ENCODE peak calls at places on chromosomes 16 and 17, in seven cellular contexts. R is A549, V is transverse colon, P is stomach, C is tibial nerve, F is ovary, N is K562. H is an unnamed sample. For H3K4me1, the result is how much of the 10 kb centered on the place peaks cover.

GRCh38 chr16:2042171-2042570 is 5.5 kb downstream of the NTHL1 start:
- DNase-seq in R (no peak), P (peak), V (no peak), F (no peak), C (no peak), N (no peak), H (no peak)

GRCh38 chr17:81512984-81513668 is 527 bp upstream of the ACTG1 start:
- DNase-seq in N (peak), F (peak), C (peak), V (peak), R (peak), P (peak), H (peak)

GRCh38 chr17:43418441-43419374 is 19.9 kb downstream of the ARL4D start:
- DNase-seq in C (no peak), P (no peak), R (peak), F (no peak), V (peak), N (peak), H (peak)

GRCh38 chr17:49969134-49969759 is at the start of gene DLX4:
- DNase-seq in C (no peak), R (no peak), F (no peak), N (peak), V (no peak), P (no peak), H (no peak)

GRCh38 chr17:794876-795275 is 12.7 kb downstream of the MRM3 start:
- DNase-seq in P (peak), F (peak), R (peak), N (peak), V (peak), C (peak), H (peak)

GRCh38 chr16:10385725-10386516 is at the start of gene ATF7IP2:
- DNase-seq in C (peak), P (peak), N (peak), R (peak), F (peak), V (peak), H (peak)

GRCh38 chr17:50549256-50549941 is 2.4 kb downstream of the SPATA20 start:
- DNase-seq in F (no peak), R (no peak), P (no peak), N (no peak), V (no peak), C (no peak), H (no peak)

GRCh38 chr16:19137201-19137601 is 23.4 kb downstream of the ITPRIPL2 start:
- DNase-seq in V (no peak), F (no peak), N (no peak), C (no peak), R (no peak), P (no peak), H (no peak)

GRCh38 chr16:9068886-9069285 is 22.6 kb upstream of the HAPSTR1 start:
- DNase-seq in F (no peak), V (no peak), N (no peak), P (no peak), C (no peak), R (no peak), H (no peak)

GRCh38 chr16:85178006-85178591 is 65.8 kb upstream of the CIBAR2 start:
- DNase-seq in N (no peak), F (no peak), P (no peak), R (no peak), V (no peak), C (no peak), H (no peak)

GRCh38 chr17:14337596-14338079 is 36.8 kb downstream of the HS3ST3B1 start:
- DNase-seq in V (no peak), C (no peak), P (no peak), R (no peak), N (no peak), F (no peak), H (no peak)

GRCh38 chr16:2386990-2387389 is 42.3 kb upstream of the CCNF start:
- DNase-seq in C (no peak), N (no peak), V (no peak), R (peak), P (no peak), F (no peak), H (no peak)

GRCh38 chr16:5005916-5006315 is 27.8 kb downstream of the NAGPA start:
- DNase-seq in P (no peak), N (no peak), C (no peak), R (no peak), F (no peak), V (no peak), H (no peak)

GRCh38 chr17:5912927-5913565 is 157.1 kb upstream of the WSCD1 start:
- DNase-seq in R (no peak), N (no peak), C (no peak), F (no peak), P (no peak), V (no peak), H (no peak)

GRCh38 chr17:73589096-73589980 is 54.9 kb downstream of the SDK2 start:
- DNase-seq in R (no peak), C (no peak), F (no peak), N (no peak), P (no peak), V (no peak), H (no peak)

GRCh38 chr17:2050871-2051387 is 4.0 kb upstream of the HIC1 start:
- DNase-seq in F (peak), V (peak), P (peak), R (peak), N (no peak), C (no peak), H (peak)

GRCh38 chr17:58755577-58756245 is at the start of gene PPM1E:
- DNase-seq in N (peak), V (peak), C (no peak), P (peak), F (peak), R (peak), H (no peak)

GRCh38 chr16:68744744-68745280 is 7.7 kb downstream of the CDH1 start:
- DNase-seq in V (peak), C (no peak), P (peak), R (peak), N (no peak), F (no peak), H (no peak)

GRCh38 chr16:23836404-23837291 is 865 bp downstream of the PRKCB start:
- DNase-seq in C (no peak), F (no peak), N (peak), V (peak), P (peak), R (no peak), H (peak)

GRCh38 chr16:82038941-82039340 is 3.9 kb downstream of the HSD17B2 start:
- DNase-seq in C (no peak), V (no peak), F (no peak), N (no peak), P (no peak), R (no peak), H (no peak)

GRCh38 chr17:43766413-43767052 is 7.9 kb upstream of the SOST start:
- DNase-seq in N (peak), R (peak), V (peak), C (peak), P (peak), F (peak), H (peak)

GRCh38 chr16:70576431-70577255 is 53.0 kb downstream of the SF3B3 start:
- DNase-seq in P (no peak), V (peak), F (no peak), R (peak), C (no peak), N (no peak), H (no peak)

GRCh38 chr16:19168173-19169080 is at the start of gene SYT17:
- DNase-seq in F (no peak), C (no peak), V (peak), P (peak), R (peak), N (no peak), H (no peak)

GRCh38 chr16:54175552-54176375 is 110.8 kb downstream of the IRX3 start:
- DNase-seq in F (no peak), R (no peak), C (no peak), V (no peak), P (no peak), N (no peak), H (no peak)

GRCh38 chr17:75492555-75493168 is 22.7 kb downstream of the CASKIN2 start:
- DNase-seq in V (no peak), F (no peak), P (no peak), N (no peak), C (no peak), R (no peak), H (no peak)

GRCh38 chr17:75496005-75496404 is 19.3 kb downstream of the CASKIN2 start:
- DNase-seq in F (no peak), V (no peak), R (no peak), P (no peak), N (no peak), C (no peak), H (no peak)

GRCh38 chr17:75493476-75494129 is 21.7 kb downstream of the CASKIN2 start:
- DNase-seq in F (no peak), P (no peak), N (no peak), C (no peak), R (no peak), V (no peak), H (no peak)

GRCh38 chr17:75491680-75492079 is 23.7 kb downstream of the CASKIN2 start:
- DNase-seq in R (no peak), C (no peak), N (no peak), V (no peak), F (no peak), P (no peak), H (no peak)

DNA sequence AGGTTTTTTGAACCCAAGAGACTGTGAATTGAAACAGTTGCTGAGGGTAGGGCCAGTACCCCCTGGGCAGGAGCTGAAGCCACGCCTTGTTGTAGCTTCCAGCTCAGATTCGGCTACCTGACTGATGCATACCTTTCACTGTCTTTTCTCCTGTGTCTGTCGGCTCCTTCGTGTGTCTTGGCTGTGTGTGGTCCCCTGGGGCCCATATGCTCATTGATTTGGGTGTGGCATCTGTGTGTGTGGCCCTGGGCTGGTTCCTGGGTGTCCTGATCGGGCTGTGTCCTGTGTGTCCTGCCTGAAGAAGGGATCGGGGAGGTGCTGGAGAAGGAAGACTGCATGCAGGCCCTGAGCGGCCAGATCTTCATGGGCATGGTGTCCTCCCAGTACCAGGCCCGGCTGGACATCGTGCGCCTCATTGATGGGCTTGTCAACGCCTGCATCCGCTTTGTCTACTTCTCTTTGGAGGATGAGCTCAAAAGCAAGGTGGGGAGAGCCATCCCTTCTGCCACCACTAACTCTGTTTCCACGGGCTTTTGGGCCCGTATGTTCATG is 20.9 kb downstream of the CASKIN2 start:
- DNase-seq in P (no peak), R (no peak), V (no peak), C (no peak), N (no peak), F (no peak), H (no peak)
- H3K4me1 ChIP-seq in P (under half), R (under half), V (under half), C (under half), N (under half), F (under half), H (under half)

GRCh38 chr17:15384142-15384803 is 42.9 kb upstream of the TEKT3 start:
- DNase-seq in P (no peak), V (peak), F (peak), N (no peak), R (no peak), C (no peak), H (peak)
- TF ChIP-seq EP300 in P (no peak), V (no peak), F (no peak), N (no peak), R (no peak), C (peak), H (no peak)

DNA sequence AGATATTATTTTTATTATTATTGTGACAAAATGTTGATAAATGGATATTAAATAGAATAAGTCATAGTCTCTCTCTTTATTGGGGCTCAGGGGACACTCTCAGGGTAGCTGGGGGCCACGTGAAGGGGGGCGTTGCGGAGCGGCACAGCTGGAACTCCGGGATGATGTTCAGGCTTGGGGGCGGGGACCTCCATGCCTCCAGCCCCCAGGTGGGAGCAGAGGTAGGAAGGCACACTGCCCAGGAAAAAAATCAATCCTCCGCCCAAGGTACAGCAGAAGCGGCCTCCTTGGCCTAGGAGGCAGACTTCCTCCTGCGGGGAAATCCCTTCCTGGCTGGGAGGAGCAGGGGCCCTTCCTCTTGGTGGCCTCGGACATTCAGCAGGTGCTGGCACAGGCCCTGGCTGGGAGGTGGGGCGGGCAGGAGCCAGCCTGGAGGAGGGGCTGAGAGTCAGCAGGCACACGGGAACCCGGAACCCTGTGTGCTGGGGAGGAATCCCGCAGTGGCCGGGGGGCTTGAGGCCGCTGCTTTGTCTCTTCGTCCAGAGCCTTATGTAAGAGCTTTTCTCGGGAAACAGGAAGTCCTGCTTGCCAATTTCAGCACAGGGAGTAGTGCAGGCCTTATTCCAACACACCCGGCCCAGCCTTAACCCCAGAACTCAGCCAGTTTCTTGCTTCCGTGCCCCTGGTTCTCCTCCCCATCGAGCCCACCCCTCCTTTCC is 566 bp upstream of the TNFSF13 start:
- DNase-seq in F (peak), C (peak), R (peak), P (peak), V (peak), N (no peak), H (peak)
- TF ChIP-seq CTCF in F (no peak), C (no peak), R (no peak), P (no peak), V (no peak), N (no peak), H (no peak)

GRCh38 chr17:7476951-7477350 is 2.5 kb downstream of the ZBTB4 start:
- DNase-seq in P (no peak), C (no peak), R (no peak), F (no peak), V (no peak), N (no peak), H (no peak)

GRCh38 chr17:7477392-7478275 is 1.8 kb downstream of the ZBTB4 start:
- DNase-seq in F (peak), C (no peak), V (peak), P (peak), R (peak), N (peak), H (peak)

GRCh38 chr17:7478276-7479138 is 924 bp downstream of the ZBTB4 start:
- DNase-seq in N (peak), P (peak), V (peak), C (no peak), F (peak), R (peak), H (peak)

GRCh38 chr17:7476474-7476873 is 3.0 kb downstream of the ZBTB4 start:
- DNase-seq in P (no peak), V (no peak), R (peak), C (no peak), N (peak), F (no peak), H (no peak)

GRCh38 chr17:7475764-7476422 is 3.5 kb downstream of the ZBTB4 start:
- DNase-seq in R (no peak), P (no peak), V (peak), F (peak), C (no peak), N (peak), H (peak)
- H3K4me1 ChIP-seq in R (under half), P (half or more), V (under half), F (under half), C (half or more), N (under half), H (under half)

DNA sequence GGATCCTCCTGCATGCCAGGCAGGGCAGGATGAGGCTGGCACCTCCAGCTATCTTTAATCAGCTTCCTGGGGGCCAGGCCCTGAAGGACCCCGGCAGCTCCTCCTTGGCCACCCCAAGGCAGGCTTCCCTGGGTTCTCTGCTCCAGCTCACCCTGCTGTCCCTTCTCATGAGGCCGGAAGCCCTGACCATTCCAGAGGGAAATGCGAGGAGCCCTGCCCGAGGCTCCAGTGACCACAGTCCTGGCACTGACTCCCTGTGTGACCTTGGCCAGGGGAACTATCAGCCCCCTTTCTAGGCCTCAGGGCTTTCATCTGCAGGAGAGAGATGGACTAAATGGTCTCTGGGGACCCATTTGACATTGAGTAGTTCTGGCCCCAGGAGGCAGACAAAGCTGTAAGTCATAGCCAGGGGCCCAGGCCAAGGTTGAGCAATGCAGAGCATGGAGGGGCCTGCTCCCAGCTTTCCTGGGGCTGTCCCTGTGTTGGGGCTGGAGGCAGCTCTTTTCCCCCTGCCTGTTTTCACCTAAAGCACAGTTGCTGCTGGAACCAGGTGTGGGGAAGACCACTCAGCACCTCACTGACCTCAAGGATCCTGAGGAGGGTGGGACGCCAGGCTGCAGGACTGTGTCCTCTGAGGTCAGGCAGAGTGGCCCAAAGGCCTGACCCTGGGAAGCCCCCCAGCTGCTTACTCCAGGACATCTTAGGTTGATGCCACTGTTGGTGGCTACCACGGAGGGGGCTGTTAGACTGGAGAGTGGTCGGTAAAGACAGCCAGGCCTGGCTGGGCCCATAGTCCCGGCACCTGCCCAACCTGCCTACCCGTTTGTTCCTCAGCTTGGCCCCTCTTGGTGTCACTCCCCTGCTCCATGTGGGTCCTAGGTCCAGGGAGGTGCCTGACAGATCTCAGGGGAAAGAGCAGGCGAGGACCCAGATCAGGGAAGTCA is 8.1 kb downstream of the KCNH6 start:
- DNase-seq in F (no peak), P (no peak), V (no peak), R (no peak), C (no peak), N (no peak), H (no peak)
- TF ChIP-seq EP300 in F (no peak), P (no peak), V (no peak), R (no peak), C (no peak), N (no peak), H (no peak)

DNA sequence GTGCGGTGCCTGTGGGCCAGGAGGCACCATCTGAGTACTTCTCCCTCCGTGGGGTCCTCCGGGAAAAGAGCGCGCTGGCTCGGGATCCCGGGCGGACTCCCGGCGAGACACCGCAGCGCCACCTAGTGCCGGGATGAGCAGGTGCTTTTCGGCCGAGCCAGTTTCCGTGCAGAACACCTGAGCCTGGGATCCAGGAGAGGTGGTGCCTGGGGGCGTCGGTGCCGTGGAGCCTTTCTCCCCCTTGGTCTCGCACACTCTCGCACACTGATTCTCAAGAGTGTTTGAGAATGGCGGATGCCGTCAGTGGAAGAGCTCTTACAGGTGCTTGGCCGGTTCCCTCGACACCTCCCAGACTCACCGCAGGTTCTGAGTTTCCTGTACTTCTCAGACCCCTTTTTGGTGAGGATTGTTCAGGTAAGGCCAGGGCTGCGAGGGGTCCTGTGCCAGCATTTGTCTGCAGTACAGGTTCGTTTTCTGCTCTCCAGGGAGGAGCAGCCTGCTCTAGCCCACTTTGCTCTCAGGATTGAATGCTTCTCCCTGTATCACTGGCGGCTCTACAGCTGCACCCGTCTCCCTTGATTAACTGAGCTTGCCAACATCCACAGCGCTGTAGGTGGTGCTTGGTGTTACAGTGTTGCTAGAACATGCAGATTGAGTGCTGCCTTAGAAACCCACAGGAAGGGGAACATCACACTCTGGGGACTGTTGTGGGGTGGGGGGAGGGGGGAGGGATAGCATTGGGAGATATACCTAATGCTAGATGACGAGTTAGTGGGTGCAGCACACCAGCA is 23.4 kb downstream of the TBCD start:
- DNase-seq in C (peak), R (peak), V (peak), P (peak), F (peak), N (peak), H (peak)
- TF ChIP-seq CTCF in C (peak), R (peak), V (peak), P (no peak), F (peak), N (peak), H (peak)

GRCh38 chr16:11601911-11602310 is 15.2 kb upstream of the LITAF start:
- DNase-seq in N (no peak), F (no peak), C (no peak), V (no peak), P (no peak), R (no peak), H (no peak)

GRCh38 chr16:11601425-11601824 is 14.7 kb upstream of the LITAF start:
- DNase-seq in R (no peak), V (no peak), C (no peak), F (no peak), N (no peak), P (no peak), H (no peak)

GRCh38 chr16:11597737-11598136 is 11.0 kb upstream of the LITAF start:
- DNase-seq in P (no peak), C (no peak), F (no peak), V (no peak), R (no peak), N (no peak), H (no peak)

GRCh38 chr16:11597268-11597690 is 10.6 kb upstream of the LITAF start:
- DNase-seq in R (peak), C (no peak), P (no peak), F (no peak), V (no peak), N (no peak), H (no peak)

DNA sequence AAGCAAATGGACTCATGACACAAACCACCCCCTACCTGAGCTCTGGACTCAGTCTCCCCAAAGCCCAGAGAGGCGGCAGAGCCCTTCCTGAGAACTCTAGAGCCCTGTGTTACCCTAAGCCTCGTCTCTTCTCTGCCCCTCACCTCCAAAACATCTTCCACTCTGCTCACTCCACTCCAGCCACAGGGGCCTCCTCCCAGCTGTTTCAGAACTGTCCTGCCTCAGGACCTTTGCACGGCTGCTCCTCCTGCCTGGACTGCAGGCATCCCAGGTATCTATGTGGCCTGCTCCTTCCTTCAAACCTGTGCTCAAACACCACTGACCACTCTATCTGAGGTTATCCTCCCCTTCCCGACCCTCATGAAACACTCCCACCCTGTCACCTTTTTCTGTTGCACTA is 12.9 kb upstream of the LITAF start:
- DNase-seq in P (no peak), N (no peak), F (no peak), C (no peak), V (no peak), R (no peak), H (no peak)
- H3K4me1 ChIP-seq in P (under half), N (under half), F (under half), C (under half), V (under half), R (under half), H (under half)

H was measured in sigmoid colon.